ENCODE peak calls at places on chromosomes 11 and 22, in four cellular contexts. F is colonic mucosa, W is spleen, P is kidney epithelial cell. G is an unnamed sample. For H3K36me3, the result is how much of the 10 kb centered on the place peaks cover.

GRCh38 chr11:112658521-112658920 is 302.7 kb upstream of the NCAM1 start:
- DNase-seq in F (no peak), W (no peak), P (no peak), G (no peak)

GRCh38 chr11:115576606-115577005 is 72.4 kb upstream of the CADM1 start:
- DNase-seq in F (no peak), P (no peak), W (no peak), G (no peak)

GRCh38 chr11:108117746-108118371 is 3.5 kb upstream of the ACAT1 start:
- DNase-seq in F (no peak), W (no peak), P (peak), G (no peak)

GRCh38 chr11:57800444-57801184 is 39.0 kb downstream of the CTNND1 start:
- DNase-seq in P (peak), F (peak), W (no peak), G (no peak)

GRCh38 chr22:39241632-39242388 is 3.0 kb downstream of the PDGFB start:
- DNase-seq in P (no peak), F (no peak), W (no peak), G (no peak)

GRCh38 chr22:30969532-30970355 is 679 bp downstream of the TUG1 start:
- DNase-seq in W (no peak), F (peak), P (no peak), G (no peak)

GRCh38 chr11:86571273-86571948 is 101.0 kb downstream of the ME3 start:
- DNase-seq in F (peak), W (no peak), P (no peak), G (no peak)

GRCh38 chr11:75625970-75626691 is 42.7 kb downstream of the MAP6 start:
- DNase-seq in P (peak), W (no peak), F (no peak), G (no peak)

GRCh38 chr11:1238767-1239595 is 16.1 kb downstream of the MUC5B start:
- DNase-seq in P (no peak), F (peak), W (no peak), G (no peak)

GRCh38 chr11:93668171-93668570 is 6.7 kb downstream of the CEP295 start:
- DNase-seq in W (no peak), P (peak), F (no peak), G (no peak)
- H3K36me3 ChIP-seq in W (half or more), P (under half), F (under half), G (under half)

GRCh38 chr22:21106000-21106399 is 60.3 kb downstream of the LRRC74B start:
- DNase-seq in W (no peak), F (no peak), P (no peak), G (no peak)

GRCh38 chr22:21105294-21105693 is 59.5 kb downstream of the LRRC74B start:
- DNase-seq in P (no peak), F (no peak), W (no peak), G (no peak)

GRCh38 chr22:21102659-21103267 is 57.0 kb downstream of the LRRC74B start:
- DNase-seq in F (peak), W (peak), P (peak), G (peak)

GRCh38 chr22:21103633-21104032 is 57.9 kb downstream of the LRRC74B start:
- DNase-seq in F (no peak), P (no peak), W (no peak), G (no peak)

GRCh38 chr22:21104126-21104691 is 58.5 kb downstream of the LRRC74B start:
- DNase-seq in P (no peak), F (no peak), W (no peak), G (no peak)
- TF ChIP-seq CTCF in P (peak), F (no peak), W (no peak), G (no peak)

GRCh38 chr22:19972251-19972650 is 30.6 kb upstream of the TXNRD2 start:
- DNase-seq in P (no peak), W (no peak), F (no peak), G (no peak)
- H3K36me3 ChIP-seq in P (under half), W (under half), F (under half), G (under half)

GRCh38 chr11:43989162-43989961 is 46.9 kb downstream of the C11orf96 start:
- DNase-seq in P (no peak), F (no peak), W (peak), G (peak)

GRCh38 chr11:43986327-43986726 is 43.9 kb downstream of the C11orf96 start:
- DNase-seq in P (no peak), F (no peak), W (no peak), G (no peak)

GRCh38 chr11:43986881-43987280 is 44.4 kb downstream of the C11orf96 start:
- DNase-seq in W (no peak), P (no peak), F (no peak), G (no peak)

GRCh38 chr11:43987384-43988039 is 45.1 kb downstream of the C11orf96 start:
- DNase-seq in P (peak), F (peak), W (no peak), G (peak)

GRCh38 chr11:43988040-43988793 is 45.8 kb downstream of the C11orf96 start:
- DNase-seq in F (no peak), W (no peak), P (peak), G (no peak)
- TF ChIP-seq CTCF in F (no peak), W (no peak), P (no peak), G (no peak)